ENCODE peak calls at places on chromosomes 1 and 21, in four cellular contexts. A, D, K and Y are unnamed samples.

GRCh38 chr1:24020032-24020431 is 39.9 kb upstream of the SRSF10 start:
- DNase-seq in A (peak; percentile 46), D (no peak), K (no peak), Y (no peak)

GRCh38 chr21:15010645-15011044 is 54.2 kb downstream of the NRIP1 start:
- DNase-seq in A (no peak), D (no peak), K (no peak), Y (no peak)

GRCh38 chr1:82762829-82763532 is 962.2 kb downstream of the ADGRL2 start:
- DNase-seq in A (no peak), D (no peak), K (no peak), Y (no peak)

GRCh38 chr1:155325596-155325893 is 4.9 kb downstream of the RUSC1 start:
- DNase-seq in A (no peak), D (no peak), K (no peak), Y (no peak)

GRCh38 chr1:2238361-2239055 is 10.4 kb downstream of the SKI start:
- DNase-seq in A (peak; percentile 12), D (no peak), K (no peak), Y (no peak)

GRCh38 chr1:182595641-182596240 is 6.7 kb upstream of the RNASEL start:
- DNase-seq in A (peak; percentile 68), D (no peak), K (peak; percentile 40), Y (peak; percentile 53)

GRCh38 chr1:234327577-234328164 is 45.6 kb upstream of the COA6 start:
- DNase-seq in A (no peak), D (no peak), K (no peak), Y (no peak)

GRCh38 chr1:41073971-41074370 is 52.4 kb upstream of the SLFNL1 start:
- DNase-seq in A (no peak), D (no peak), K (no peak), Y (peak; percentile 33)

GRCh38 chr1:114130846-114131525 is 22.7 kb downstream of the SYT6 start:
- DNase-seq in A (no peak), D (no peak), K (no peak), Y (no peak)

GRCh38 chr1:92168657-92169056 is 49.1 kb upstream of the C1orf146 start:
- DNase-seq in A (no peak), D (no peak), K (no peak), Y (no peak)

GRCh38 chr1:109385417-109385816 is 12.3 kb downstream of the SORT1 start:
- DNase-seq in A (peak; percentile 59), D (no peak), K (no peak), Y (no peak)

GRCh38 chr21:35812679-35813078 is 247.6 kb downstream of the SETD4 start:
- DNase-seq in A (no peak), D (no peak), K (no peak), Y (no peak)

GRCh38 chr21:35814858-35815619 is 245.3 kb downstream of the SETD4 start:
- DNase-seq in A (no peak), D (no peak), K (no peak), Y (no peak)

GRCh38 chr21:35811115-35811806 is 249.1 kb downstream of the SETD4 start:
- DNase-seq in A (no peak), D (no peak), K (no peak), Y (no peak)

GRCh38 chr21:35810431-35810970 is 249.8 kb downstream of the SETD4 start:
- DNase-seq in A (no peak), D (no peak), K (no peak), Y (no peak)
- TF ChIP-seq POLR2A in A (no peak), D (no peak), K (no peak), Y (no peak)

DNA sequence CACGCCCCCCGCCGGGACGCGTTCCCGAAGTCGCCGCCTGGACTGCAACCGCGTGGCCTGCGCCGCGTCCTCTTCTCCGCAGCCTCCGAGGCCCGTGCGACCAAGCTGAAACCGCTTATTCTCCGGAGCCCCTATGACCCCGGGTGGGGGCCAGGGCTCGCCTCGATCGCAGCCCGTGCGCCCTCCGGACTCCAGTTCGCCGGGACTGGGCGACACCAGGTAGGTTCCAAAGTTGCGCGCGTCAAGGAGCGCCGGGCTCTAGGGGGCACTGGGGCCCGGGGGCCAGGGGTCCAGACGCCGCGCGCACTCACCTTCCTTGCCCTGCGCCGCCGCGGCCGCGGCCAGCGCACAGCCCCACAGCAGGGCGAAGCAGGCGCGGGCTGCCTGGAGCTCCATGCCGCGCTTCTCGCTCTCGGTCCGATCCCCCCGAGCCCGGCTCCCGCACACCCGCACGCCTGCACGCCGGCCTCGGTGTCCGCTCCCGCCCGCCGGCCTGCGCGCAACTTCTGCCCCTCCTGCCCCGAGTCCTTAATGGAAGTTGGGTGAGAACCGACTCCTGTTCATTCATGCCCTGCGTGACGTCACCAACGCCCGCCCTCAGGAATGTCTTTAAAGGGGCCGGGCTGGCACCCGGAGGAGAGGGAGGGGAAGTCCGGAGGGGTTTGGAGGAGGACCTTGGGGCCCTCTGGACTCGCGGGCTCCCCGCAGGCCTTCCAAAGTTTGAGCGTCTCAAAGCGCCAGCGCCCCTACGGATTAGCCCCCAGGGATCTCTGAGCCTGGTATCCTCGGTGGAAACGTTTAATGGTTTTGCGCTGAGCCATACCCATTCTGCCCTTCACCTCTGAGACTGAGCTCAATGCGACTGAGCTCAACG is at the start of gene EPHA2:
- DNase-seq in A (peak; percentile 90), D (no peak), K (peak; percentile 92), Y (peak; percentile 64)
- TF ChIP-seq POLR2A in A (peak; percentile 99), D (no peak), K (peak; percentile 98), Y (peak; percentile 95)

GRCh38 chr1:156471496-156472490 is 28.8 kb downstream of the MEF2D start:
- DNase-seq in A (peak; percentile 79), D (no peak), K (peak; percentile 92), Y (no peak)
- TF ChIP-seq POLR2A in A (no peak), D (no peak), K (no peak), Y (no peak)

GRCh38 chr1:61356995-61357394 is 274.6 kb downstream of the NFIA start:
- DNase-seq in A (no peak), D (no peak), K (no peak), Y (no peak)
- TF ChIP-seq POLR2A in A (no peak), D (no peak), K (no peak), Y (no peak)

DNA sequence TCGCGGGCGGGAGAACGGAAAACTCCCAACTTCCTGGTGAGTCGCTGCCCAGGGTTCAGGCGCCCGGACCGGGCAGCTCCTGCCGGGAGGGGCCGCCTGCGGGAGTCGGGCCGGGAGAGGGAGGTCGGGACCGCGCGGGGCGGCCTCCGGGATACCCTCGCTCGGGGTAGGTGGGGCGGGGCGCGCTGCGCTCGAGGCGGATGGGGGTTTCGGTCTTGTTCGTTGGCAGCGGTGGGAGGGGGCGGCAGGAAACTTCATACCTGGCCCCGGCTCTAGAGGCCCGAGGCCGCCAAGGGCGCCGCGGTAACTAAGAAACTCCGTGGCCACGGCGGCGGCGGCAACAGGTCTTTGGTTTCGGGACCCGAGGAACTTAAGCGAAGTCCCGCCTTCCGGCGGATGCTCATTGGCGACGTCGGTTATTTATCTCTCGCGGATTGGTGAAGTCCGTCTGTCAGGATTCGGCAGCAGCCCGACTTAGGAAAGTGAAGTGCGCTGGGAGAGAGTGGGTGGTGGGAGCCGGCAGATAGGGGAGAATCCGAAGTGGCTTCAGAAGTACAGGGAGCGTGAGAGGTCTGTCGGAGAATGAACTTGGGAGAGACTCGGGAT is 546 bp downstream of the NEK7 start:
- DNase-seq in A (peak; percentile 92), D (peak; percentile 41), K (peak; percentile 94), Y (peak; percentile 63)
- TF ChIP-seq POLR2A in A (peak; percentile 62), D (no peak), K (peak; percentile 90), Y (peak; percentile 41)

GRCh38 chr1:230105245-230105753 is 38.3 kb downstream of the GALNT2 start:
- DNase-seq in A (no peak), D (no peak), K (no peak), Y (no peak)

GRCh38 chr1:230103341-230104173 is 36.5 kb downstream of the GALNT2 start:
- DNase-seq in A (no peak), D (no peak), K (no peak), Y (no peak)

GRCh38 chr1:230107941-230108340 is 40.9 kb downstream of the GALNT2 start:
- DNase-seq in A (no peak), D (no peak), K (no peak), Y (no peak)

GRCh38 chr1:230104395-230105244 is 37.6 kb downstream of the GALNT2 start:
- DNase-seq in A (peak; percentile 86), D (peak; percentile 41), K (peak; percentile 97), Y (peak; percentile 87)

DNA sequence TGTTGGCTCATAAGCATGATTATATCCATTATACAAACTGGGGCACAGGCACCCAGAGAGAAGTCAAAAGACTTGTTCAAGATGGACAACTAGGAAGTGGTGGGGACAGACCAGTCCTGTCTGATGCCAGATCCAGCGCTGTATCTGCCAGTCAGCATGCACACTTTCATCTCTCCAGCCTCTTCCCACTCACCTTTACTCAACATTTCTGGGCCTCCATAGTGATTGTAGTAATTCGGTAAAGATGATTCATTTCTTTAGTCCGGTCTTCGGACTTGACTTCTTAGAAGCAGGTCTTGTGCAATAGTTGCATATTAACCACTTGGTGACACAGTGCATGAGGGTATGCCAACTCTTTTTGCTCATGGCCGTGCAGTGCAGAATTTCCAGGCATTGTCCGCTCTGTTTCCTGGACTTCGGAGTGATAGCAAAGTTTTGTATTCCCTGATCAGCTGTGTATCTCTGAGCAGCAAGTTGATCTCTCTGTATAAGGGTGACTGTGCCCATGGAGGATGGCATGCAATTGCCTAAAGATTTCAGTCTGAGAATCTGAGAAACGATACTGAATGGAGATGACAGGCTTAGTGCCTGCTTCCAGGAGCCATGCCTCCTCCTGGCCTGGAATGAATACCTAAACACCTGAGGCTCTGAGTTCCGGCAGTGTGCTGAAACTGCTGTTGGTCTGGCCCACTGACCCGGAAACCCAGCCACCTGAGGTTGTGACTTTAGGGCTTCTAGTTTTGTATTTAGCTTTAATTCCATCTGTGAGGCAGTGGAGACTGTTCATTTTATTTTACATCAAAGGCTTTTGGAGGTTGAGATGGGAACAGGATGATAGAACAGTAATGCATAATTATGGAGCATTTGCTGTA is 39.0 kb downstream of the GALNT2 start:
- DNase-seq in A (no peak), D (no peak), K (no peak), Y (peak; percentile 58)
- TF ChIP-seq POLR2A in A (no peak), D (no peak), K (no peak), Y (no peak)

GRCh38 chr1:9652379-9653194 is 1.1 kb downstream of the PIK3CD start:
- DNase-seq in A (no peak), D (no peak), K (no peak), Y (no peak)
- TF ChIP-seq POLR2A in A (no peak), D (no peak), K (no peak), Y (no peak)